ENCODE peak calls at places on chromosomes 3 and 15, in seven cellular contexts. T, F, B, P, O, A and Y are unnamed samples.

GRCh38 chr15:52651868-52652267 is 27.3 kb downstream of the ATOSA start:
- DNase-seq in T (peak), F (peak), B (peak), P (peak), O (peak), A (peak), Y (peak)

GRCh38 chr3:29083607-29084120 is 197.2 kb upstream of the RBMS3 start:
- DNase-seq in T (no peak), F (no peak), B (no peak), P (no peak), O (no peak), A (no peak), Y (no peak)

GRCh38 chr3:171380711-171381435 is 79.3 kb downstream of the TNIK start:
- DNase-seq in T (no peak), F (no peak), B (no peak), P (peak), O (no peak), A (no peak), Y (no peak)

GRCh38 chr3:29694783-29695182 is 413.9 kb downstream of the RBMS3 start:
- DNase-seq in T (peak), F (no peak), B (peak), P (no peak), O (no peak), A (peak), Y (no peak)

GRCh38 chr15:41772720-41773331 is 1.5 kb upstream of the MAPKBP1 start:
- DNase-seq in T (peak), F (peak), B (peak), P (peak), O (peak), A (peak), Y (peak)

GRCh38 chr3:102038477-102039142 is 189.3 kb downstream of the NFKBIZ start:
- DNase-seq in T (no peak), F (no peak), B (no peak), P (no peak), O (no peak), A (no peak), Y (no peak)

GRCh38 chr3:22542311-22542710 is 660.8 kb upstream of the UBE2E2 start:
- DNase-seq in T (peak), F (no peak), B (peak), P (no peak), O (no peak), A (peak), Y (no peak)

GRCh38 chr3:99634881-99635280 is 3.5 kb upstream of the COL8A1 start:
- DNase-seq in T (no peak), F (no peak), B (no peak), P (no peak), O (no peak), A (peak), Y (no peak)

GRCh38 chr3:86554346-86554745 is 436.6 kb downstream of the VGLL3 start:
- DNase-seq in T (no peak), F (no peak), B (no peak), P (no peak), O (no peak), A (no peak), Y (no peak)

GRCh38 chr3:185442031-185442430 is 56.8 kb downstream of the TMEM41A start:
- DNase-seq in T (peak), F (no peak), B (no peak), P (no peak), O (no peak), A (no peak), Y (no peak)

GRCh38 chr3:25787689-25788088 is 2.2 kb upstream of the OXSM start:
- DNase-seq in T (no peak), F (no peak), B (no peak), P (no peak), O (no peak), A (no peak), Y (no peak)

GRCh38 chr15:78130466-78131294 is 565 bp downstream of the CIB2 start:
- DNase-seq in T (no peak), F (no peak), B (no peak), P (peak), O (peak), A (no peak), Y (peak)

GRCh38 chr3:171677706-171678105 is 132.6 kb downstream of the PLD1 start:
- DNase-seq in T (no peak), F (no peak), B (no peak), P (no peak), O (no peak), A (no peak), Y (no peak)

GRCh38 chr15:73081321-73081958 is 29.2 kb downstream of the NEO1 start:
- DNase-seq in T (peak), F (no peak), B (peak), P (peak), O (peak), A (peak), Y (peak)

GRCh38 chr3:123066896-123067688 is at the start of gene PDIA5:
- DNase-seq in T (peak), F (peak), B (peak), P (peak), O (peak), A (peak), Y (peak)

GRCh38 chr3:38649500-38650247 is at the start of gene SCN5A:
- DNase-seq in T (peak), F (peak), B (no peak), P (no peak), O (peak), A (no peak), Y (peak)

GRCh38 chr15:42035362-42035761 is 14.5 kb upstream of the PLA2G4E start:
- DNase-seq in T (peak), F (no peak), B (no peak), P (no peak), O (peak), A (peak), Y (no peak)

GRCh38 chr3:30286007-30286669 is 320.3 kb upstream of the TGFBR2 start:
- DNase-seq in T (peak), F (peak), B (peak), P (peak), O (peak), A (peak), Y (peak)

GRCh38 chr3:112302061-112302830 is 8.2 kb upstream of the SLC9C1 start:
- DNase-seq in T (no peak), F (no peak), B (peak), P (no peak), O (no peak), A (no peak), Y (no peak)

GRCh38 chr3:70857926-70858325 is 545.5 kb upstream of the MDFIC2 start:
- DNase-seq in T (no peak), F (no peak), B (no peak), P (no peak), O (no peak), A (no peak), Y (no peak)

GRCh38 chr3:19598870-19599269 is 335.1 kb downstream of the EFHB start:
- DNase-seq in T (no peak), F (no peak), B (no peak), P (no peak), O (no peak), A (no peak), Y (no peak)
- TF ChIP-seq CTCF in T (no peak), F (no peak), B (no peak), P (no peak), O (no peak), A (no peak), Y (no peak)

GRCh38 chr3:49845694-49846093 is 10.7 kb downstream of the TRAIP start:
- DNase-seq in T (no peak), F (no peak), B (no peak), P (no peak), O (no peak), A (no peak), Y (no peak)
- TF ChIP-seq CTCF in T (no peak), F (no peak), B (no peak), P (no peak), O (no peak), A (no peak), Y (no peak)

GRCh38 chr15:88813960-88814359 is 10.7 kb downstream of the ACAN start:
- DNase-seq in T (no peak), F (no peak), B (no peak), P (no peak), O (no peak), A (no peak), Y (no peak)
- TF ChIP-seq CTCF in T (no peak), F (no peak), B (no peak), P (no peak), O (no peak), A (no peak), Y (no peak)

GRCh38 chr3:195260286-195260905 is 10.6 kb downstream of the XXYLT1 start:
- DNase-seq in T (no peak), F (no peak), B (no peak), P (peak), O (peak), A (no peak), Y (peak)
- TF ChIP-seq CTCF in T (peak), F (no peak), B (no peak), P (no peak), O (peak), A (no peak), Y (no peak)

DNA sequence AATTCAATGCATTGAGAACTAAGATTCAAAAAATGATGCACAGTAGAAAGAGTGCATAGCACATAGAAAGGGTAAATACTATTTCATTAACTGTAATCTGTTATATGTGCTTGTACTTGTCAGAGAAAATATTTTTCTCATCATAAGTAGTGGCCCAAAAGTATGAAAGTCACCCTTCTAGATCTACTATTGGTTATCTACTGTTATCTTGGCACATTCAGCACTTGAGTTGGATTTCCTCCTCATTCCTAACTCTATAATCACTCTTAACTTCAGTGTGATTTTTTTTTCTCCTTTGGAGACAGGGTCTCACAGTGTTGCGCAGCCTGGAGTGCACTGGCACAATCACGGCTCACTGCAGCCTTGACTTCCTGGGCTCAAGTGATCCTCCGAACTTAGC is 194.4 kb downstream of the PCCB start:
- DNase-seq in T (no peak), F (no peak), B (no peak), P (no peak), O (no peak), A (no peak), Y (no peak)
- TF ChIP-seq CTCF in T (no peak), F (no peak), B (no peak), P (no peak), O (no peak), A (no peak), Y (no peak)

GRCh38 chr15:76932090-76932966 is 779 bp downstream of the RCN2 start:
- DNase-seq in T (peak), F (no peak), B (no peak), P (no peak), O (no peak), A (no peak), Y (no peak)
- TF ChIP-seq CTCF in T (no peak), F (no peak), B (no peak), P (no peak), O (no peak), A (no peak), Y (no peak)

GRCh38 chr15:44713006-44713966 is 2.0 kb downstream of the B2M start:
- DNase-seq in T (peak), F (no peak), B (no peak), P (no peak), O (no peak), A (peak), Y (no peak)
- TF ChIP-seq CTCF in T (peak), F (no peak), B (peak), P (no peak), O (no peak), A (peak), Y (no peak)

GRCh38 chr3:153970735-153971347 is 150.3 kb upstream of the ARHGEF26 start:
- DNase-seq in T (peak), F (no peak), B (peak), P (no peak), O (no peak), A (peak), Y (no peak)
- TF ChIP-seq CTCF in T (peak), F (no peak), B (peak), P (peak), O (no peak), A (peak), Y (no peak)